ENCODE peak calls at places on chromosomes 5 and 9, in four cellular contexts. E, Y, T and O are unnamed samples.

GRCh38 chr9:121699271-121700164 is 48.1 kb downstream of the DAB2IP start:
- DNase-seq in T (peak), Y (peak), E (peak), O (peak)

GRCh38 chr9:117414906-117415583 is at the start of gene ASTN2:
- DNase-seq in Y (no peak), E (no peak), T (no peak), O (no peak)

GRCh38 chr5:72988769-72989168 is 32.9 kb downstream of the FCHO2 start:
- DNase-seq in Y (no peak), E (no peak), T (no peak), O (no peak)

GRCh38 chr5:100890514-100891008 is 12.5 kb downstream of the ST8SIA4 start:
- DNase-seq in E (no peak), T (no peak), Y (no peak), O (no peak)

GRCh38 chr9:131279196-131279926 is 3.1 kb upstream of the FAM78A start:
- DNase-seq in T (no peak), Y (no peak), E (no peak), O (no peak)

GRCh38 chr5:57719216-57719615 is 236.6 kb upstream of the ACTBL2 start:
- DNase-seq in T (no peak), E (no peak), Y (no peak), O (no peak)

GRCh38 chr5:157559301-157559700 is 16.3 kb downstream of the ADAM19 start:
- DNase-seq in Y (no peak), T (peak), E (peak), O (peak)

GRCh38 chr5:137760294-137761019 is 6.3 kb upstream of the HNRNPA0 start:
- DNase-seq in E (no peak), Y (no peak), T (peak), O (no peak)

GRCh38 chr9:19994296-19994695 is 205.5 kb upstream of the SLC24A2 start:
- DNase-seq in E (peak), Y (peak), T (no peak), O (no peak)

GRCh38 chr5:78795757-78796156 is 147.2 kb upstream of the LHFPL2 start:
- DNase-seq in T (no peak), E (no peak), Y (no peak), O (no peak)

GRCh38 chr9:76137941-76138340 is 247.5 kb downstream of the PCSK5 start:
- DNase-seq in E (no peak), Y (no peak), T (no peak), O (no peak)

GRCh38 chr5:139637438-139638089 is 10.6 kb upstream of the CXXC5 start:
- DNase-seq in Y (peak), T (peak), E (peak), O (peak)
- H3K27ac ChIP-seq in Y (peak), T (peak), E (no peak), O (peak)

GRCh38 chr9:114830546-114830945 is 24.7 kb upstream of the TNFSF15 start:
- DNase-seq in Y (no peak), E (peak), T (no peak), O (no peak)
- H3K27ac ChIP-seq in Y (no peak), E (no peak), T (no peak), O (no peak)

DNA sequence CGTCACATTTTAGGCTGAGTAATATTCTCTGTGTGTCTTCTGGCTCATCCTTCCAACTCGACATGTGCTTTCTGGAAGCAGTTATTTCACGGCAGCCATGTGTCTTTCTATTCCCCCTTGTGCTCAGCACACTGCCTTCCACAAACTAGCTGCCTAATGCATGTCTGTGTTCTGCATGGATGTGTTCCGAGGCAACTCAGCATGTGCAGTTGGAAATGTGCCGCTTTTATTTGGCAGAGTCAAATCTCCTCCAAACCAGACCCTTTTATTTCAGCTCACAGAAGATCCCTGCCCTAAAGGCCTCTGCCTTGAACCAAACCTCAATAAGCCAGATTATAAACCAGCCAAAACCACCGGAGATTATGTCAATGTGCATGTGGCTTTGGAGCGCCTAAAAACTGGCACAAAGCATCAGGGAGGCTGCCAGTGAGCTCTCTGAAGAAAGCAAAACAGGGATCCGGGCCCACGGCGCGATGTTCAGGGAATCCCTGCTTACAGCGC is 360.2 kb downstream of the DEPDC1B start:
- DNase-seq in E (no peak), Y (no peak), T (no peak), O (peak)
- H3K27ac ChIP-seq in E (no peak), Y (no peak), T (no peak), O (peak)

GRCh38 chr5:56328753-56329560 is 95.8 kb upstream of the ANKRD55 start:
- DNase-seq in Y (no peak), T (peak), E (peak), O (no peak)
- H3K27ac ChIP-seq in Y (no peak), T (peak), E (peak), O (no peak)

GRCh38 chr5:172455087-172455381 is 709 bp upstream of the SH3PXD2B start:
- DNase-seq in Y (no peak), T (no peak), E (no peak), O (no peak)
- H3K27ac ChIP-seq in Y (peak), T (no peak), E (no peak), O (peak)